ENCODE peak calls at places on chromosomes 1 and 21, in six cellular contexts. Y is GM12878, E is mammary epithelial cell, O is PC-9, L is fibroblast of lung, I is neural progenitor cell. U is an unnamed sample.
A peak's percentile ranks its signal among the peaks of the same experiment; 100 is the strongest.

GRCh38 chr1:94961994-94962744 is 35.3 kb upstream of the CNN3 start:
- DNase-seq in Y (no peak), I (no peak), E (no peak), L (no peak), O (no peak), U (peak; percentile 31)

GRCh38 chr1:154423303-154423987 is 18.3 kb downstream of the IL6R start:
- DNase-seq in O (peak; percentile 52), Y (no peak), L (peak; percentile 79), I (peak; percentile 58), E (peak; percentile 72), U (peak; percentile 80)

GRCh38 chr1:234093741-234094140 is 189.3 kb downstream of the SLC35F3 start:
- DNase-seq in I (no peak), Y (no peak), E (no peak), L (peak; percentile 9), O (no peak), U (no peak)

GRCh38 chr1:44423706-44424546 is 18.9 kb downstream of the RNF220 start:
- DNase-seq in Y (no peak), E (peak; percentile 81), I (no peak), O (no peak), L (peak; percentile 80), U (peak; percentile 60)

GRCh38 chr1:3174487-3175247 is 105.7 kb downstream of the PRDM16 start:
- DNase-seq in E (no peak), I (no peak), L (peak; percentile 63), O (no peak), Y (no peak), U (peak; percentile 50)

GRCh38 chr1:181159451-181160151 is 71.1 kb downstream of the IER5 start:
- DNase-seq in Y (no peak), L (peak; percentile 84), E (peak; percentile 97), I (no peak), O (peak; percentile 66), U (peak; percentile 46)

GRCh38 chr1:206555473-206555935 is 48.2 kb downstream of the RASSF5 start:
- DNase-seq in E (no peak), Y (no peak), I (peak; percentile 44), O (no peak), L (peak; percentile 29), U (peak; percentile 46)

GRCh38 chr1:193310569-193310968 is 124.2 kb upstream of the B3GALT2 start:
- DNase-seq in I (no peak), Y (no peak), E (no peak), O (no peak), L (no peak), U (no peak)

GRCh38 chr1:147238053-147238902 is 4.2 kb upstream of the CHD1L start:
- DNase-seq in L (no peak), I (no peak), Y (no peak), O (peak; percentile 92), E (no peak), U (no peak)

GRCh38 chr1:110308247-110308646 is 30.9 kb upstream of the RBM15 start:
- DNase-seq in O (no peak), E (peak; percentile 66), Y (no peak), I (no peak), L (peak; percentile 94), U (peak; percentile 92)

GRCh38 chr1:183471748-183472487 is 381 bp upstream of the SMG7 start:
- DNase-seq in O (peak; percentile 84), L (peak; percentile 99), Y (peak; percentile 90), I (peak; percentile 98), E (peak; percentile 96), U (peak; percentile 96)

GRCh38 chr1:57489342-57490036 is 65.6 kb upstream of the DAB1 start:
- DNase-seq in Y (no peak), I (peak; percentile 8), E (peak; percentile 39), O (no peak), L (peak; percentile 90), U (peak; percentile 81)

GRCh38 chr21:36077758-36078157 is 7.9 kb downstream of the CBR1 start:
- DNase-seq in L (no peak), Y (no peak), E (no peak), I (no peak), O (no peak), U (no peak)

GRCh38 chr1:8937701-8938100 is 8.0 kb upstream of the CA6 start:
- DNase-seq in O (no peak), E (peak; percentile 47), I (no peak), L (no peak), Y (no peak), U (peak; percentile 55)

GRCh38 chr1:1240822-1241587 is 5.5 kb downstream of the C1QTNF12 start:
- DNase-seq in O (no peak), E (no peak), I (no peak), Y (no peak), L (no peak), U (peak; percentile 38)

GRCh38 chr1:207186503-207186902 is 82.5 kb downstream of the C4BPA start:
- DNase-seq in O (no peak), E (peak; percentile 20), L (peak; percentile 18), Y (no peak), I (no peak), U (peak; percentile 9)

GRCh38 chr1:29243023-29243862 is 6.9 kb downstream of the PTPRU start:
- DNase-seq in Y (no peak), O (no peak), L (no peak), E (no peak), I (no peak), U (no peak)

GRCh38 chr1:57672741-57673140 is 248.9 kb upstream of the DAB1 start:
- DNase-seq in E (no peak), Y (no peak), O (no peak), I (no peak), L (no peak), U (no peak)

GRCh38 chr1:6426972-6427350 is 2.4 kb downstream of the ESPN start:
- DNase-seq in I (no peak), O (no peak), L (no peak), E (no peak), Y (no peak), U (no peak)

GRCh38 chr1:11211925-11212587 is 22.9 kb downstream of the ANGPTL7 start:
- DNase-seq in L (no peak), E (no peak), Y (no peak), I (no peak), O (no peak), U (no peak)

GRCh38 chr1:210915890-210916507 is 217.9 kb downstream of the KCNH1 start:
- DNase-seq in L (no peak), Y (no peak), E (no peak), I (no peak), O (no peak), U (no peak)

GRCh38 chr1:118989006-118989736 is 1.0 kb upstream of the TBX15 start:
- DNase-seq in Y (no peak), I (peak; percentile 73), O (no peak), E (no peak), L (no peak), U (peak; percentile 85)
- TF ChIP-seq EZH2 in Y (no peak), I (peak; percentile 84), O (no peak), E (no peak), L (no peak), U (no peak)

GRCh38 chr1:201261771-201262547 is 21.3 kb upstream of the PKP1 start:
- DNase-seq in O (no peak), Y (no peak), L (peak; percentile 18), E (peak; percentile 65), I (no peak), U (peak; percentile 54)

GRCh38 chr1:201260648-201261311 is 22.5 kb upstream of the PKP1 start:
- DNase-seq in I (no peak), E (peak; percentile 37), Y (no peak), O (no peak), L (no peak), U (no peak)

GRCh38 chr1:201258763-201259230 is 24.5 kb upstream of the PKP1 start:
- DNase-seq in L (no peak), Y (no peak), E (no peak), O (no peak), I (no peak), U (no peak)

GRCh38 chr1:201260236-201260591 is 23.1 kb upstream of the PKP1 start:
- DNase-seq in I (no peak), L (no peak), O (no peak), E (no peak), Y (no peak), U (peak; percentile 40)

DNA sequence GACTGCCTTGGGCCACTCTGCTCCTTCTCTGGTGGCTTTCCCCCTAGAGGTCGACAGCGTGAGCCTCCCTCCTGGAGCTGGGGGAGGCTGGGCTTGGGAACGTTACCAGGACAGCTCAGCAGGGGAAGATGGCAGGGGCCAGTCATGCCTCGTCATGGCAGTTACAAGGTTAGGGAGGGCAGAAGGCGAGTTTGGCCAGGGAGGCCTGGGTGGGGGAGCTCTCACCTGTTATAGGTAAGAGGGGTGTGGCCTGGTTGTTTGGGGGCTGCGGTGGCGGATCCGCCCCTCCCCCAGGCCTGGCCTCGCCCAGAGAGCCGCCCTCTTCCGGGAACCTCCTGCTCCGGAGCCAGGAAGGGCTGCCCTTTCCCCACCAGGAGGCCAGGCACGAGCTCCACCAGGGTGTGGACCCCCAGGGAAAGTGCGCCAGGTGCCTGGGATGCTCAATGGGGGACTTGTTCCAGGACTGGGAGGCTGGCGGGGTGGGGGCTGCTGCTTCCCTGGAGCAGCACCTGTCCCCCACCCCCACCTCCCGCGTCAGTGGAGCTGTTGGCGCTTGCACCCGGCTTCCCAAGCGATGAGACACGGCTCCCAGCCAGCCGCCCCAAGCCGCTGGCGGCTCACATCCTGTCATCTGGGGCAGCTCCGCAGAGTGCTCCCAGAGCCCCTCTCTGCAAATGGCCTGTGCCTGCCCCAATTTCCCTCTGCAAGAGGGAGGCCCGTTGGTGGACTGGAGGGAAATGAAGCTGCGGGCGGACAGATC is 23.6 kb upstream of the PKP1 start:
- DNase-seq in Y (no peak), O (no peak), L (peak; percentile 54), I (peak; percentile 27), E (peak; percentile 83), U (peak; percentile 78)
- H3K4me3 ChIP-seq in Y (no peak overlapping the region), O (peak overlapping the region; percentile 42), L (no peak overlapping the region), I (peak overlapping the region; percentile 39), E (peak overlapping the region; percentile 37), U (peak overlapping the region; percentile 1)

DNA sequence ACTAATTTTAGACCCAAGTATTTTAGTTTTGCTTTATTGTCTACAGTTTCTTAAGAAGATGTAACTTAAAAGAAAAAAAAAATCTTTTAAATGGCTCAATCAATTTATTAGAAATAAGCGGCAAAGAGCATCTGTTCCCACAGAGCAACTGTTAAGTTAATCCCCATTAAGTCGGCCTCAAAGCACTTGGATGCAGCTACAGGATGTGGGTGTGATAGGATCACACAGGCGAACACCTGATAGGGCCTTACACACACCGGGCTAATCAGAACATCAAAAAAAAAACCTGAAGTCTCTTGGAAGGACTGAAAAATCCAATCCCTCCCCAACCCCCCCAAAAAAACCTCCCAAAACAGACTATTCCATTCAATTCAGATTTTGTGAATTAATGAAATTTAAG is 23.0 kb downstream of the APP start:
- DNase-seq in I (peak; percentile 63), L (no peak), E (no peak), O (no peak), Y (no peak), U (no peak)
- H4K20me1 ChIP-seq in I (peaks cover 60% of the 10 kb centered on the region), L (no peaks in the 10 kb centered on the region), E (peaks cover 18% of the 10 kb centered on the region), O (no peaks in the 10 kb centered on the region), Y (no peaks in the 10 kb centered on the region), U (no peaks in the 10 kb centered on the region)

GRCh38 chr1:37323486-37324377 is 150.6 kb upstream of the ZC3H12A start:
- DNase-seq in E (peak; percentile 11), L (no peak), I (peak; percentile 65), O (no peak), Y (no peak), U (no peak)

GRCh38 chr1:37319284-37319683 is 155.1 kb upstream of the ZC3H12A start:
- DNase-seq in L (no peak), I (no peak), O (no peak), E (no peak), Y (no peak), U (no peak)

GRCh38 chr1:37318490-37318889 is 155.9 kb upstream of the ZC3H12A start:
- DNase-seq in O (no peak), E (no peak), L (no peak), I (no peak), Y (no peak), U (no peak)

GRCh38 chr1:37315236-37315870 is 159.0 kb upstream of the ZC3H12A start:
- DNase-seq in Y (no peak), O (no peak), E (no peak), L (no peak), I (peak; percentile 48), U (no peak)

GRCh38 chr1:37317870-37318431 is 156.4 kb upstream of the ZC3H12A start:
- DNase-seq in I (no peak), L (no peak), Y (no peak), E (no peak), O (no peak), U (no peak)
- TF ChIP-seq EZH2 in I (no peak), L (no peak), Y (no peak), E (peak; percentile 28), O (no peak), U (no peak)